ENCODE peak calls at places on chromosomes 12 and 14, in seven cellular contexts. One of them, this sample, is unnamed.

GRCh38 chr12:131572626-131573025 is 138.3 kb upstream of the SFSWAP start:
- DNase-seq in foreskin fibroblast: no peak
- DNase-seq in pancreas: no peak
- DNase-seq in brain microvascular endothelial cell: no peak
- DNase-seq in choroid plexus epithelial cell: no peak
- DNase-seq in body of pancreas: no peak
- DNase-seq in upper lobe of right lung: no peak
- DNase-seq in this sample: no peak

GRCh38 chr14:98008381-98009113 is 1211.4 kb downstream of the VRK1 start:
- DNase-seq in brain microvascular endothelial cell: no peak
- DNase-seq in foreskin fibroblast: no peak
- DNase-seq in pancreas: no peak
- DNase-seq in upper lobe of right lung: no peak
- DNase-seq in body of pancreas: no peak
- DNase-seq in choroid plexus epithelial cell: no peak
- DNase-seq in this sample: no peak

GRCh38 chr12:19694627-19695026 is 255.3 kb downstream of the AEBP2 start:
- DNase-seq in brain microvascular endothelial cell: no peak
- DNase-seq in pancreas: no peak
- DNase-seq in body of pancreas: no peak
- DNase-seq in upper lobe of right lung: no peak
- DNase-seq in foreskin fibroblast: peak; percentile 7
- DNase-seq in choroid plexus epithelial cell: peak; percentile 65
- DNase-seq in this sample: no peak

GRCh38 chr12:42128888-42129287 is 15.8 kb downstream of the GXYLT1 start:
- DNase-seq in body of pancreas: no peak
- DNase-seq in upper lobe of right lung: no peak
- DNase-seq in brain microvascular endothelial cell: no peak
- DNase-seq in pancreas: no peak
- DNase-seq in foreskin fibroblast: no peak
- DNase-seq in choroid plexus epithelial cell: no peak
- DNase-seq in this sample: no peak

GRCh38 chr12:62210422-62210821 is 49.8 kb upstream of the USP15 start:
- DNase-seq in foreskin fibroblast: peak; percentile 78
- DNase-seq in body of pancreas: peak; percentile 35
- DNase-seq in upper lobe of right lung: no peak
- DNase-seq in pancreas: no peak
- DNase-seq in choroid plexus epithelial cell: peak; percentile 75
- DNase-seq in brain microvascular endothelial cell: peak; percentile 61
- DNase-seq in this sample: no peak

GRCh38 chr14:24965934-24966593 is 83.9 kb downstream of the STXBP6 start:
- DNase-seq in choroid plexus epithelial cell: peak; percentile 82
- DNase-seq in body of pancreas: peak; percentile 63
- DNase-seq in brain microvascular endothelial cell: peak; percentile 7
- DNase-seq in pancreas: no peak
- DNase-seq in foreskin fibroblast: peak; percentile 91
- DNase-seq in upper lobe of right lung: no peak
- DNase-seq in this sample: peak; percentile 95

GRCh38 chr14:104486222-104486743 is 93.3 kb upstream of the C14orf180 start:
- DNase-seq in choroid plexus epithelial cell: no peak
- DNase-seq in brain microvascular endothelial cell: no peak
- DNase-seq in foreskin fibroblast: no peak
- DNase-seq in body of pancreas: no peak
- DNase-seq in pancreas: no peak
- DNase-seq in upper lobe of right lung: no peak
- DNase-seq in this sample: no peak

GRCh38 chr14:43898709-43899108 is 608.4 kb downstream of the FSCB start:
- DNase-seq in choroid plexus epithelial cell: no peak
- DNase-seq in pancreas: no peak
- DNase-seq in upper lobe of right lung: no peak
- DNase-seq in body of pancreas: no peak
- DNase-seq in foreskin fibroblast: no peak
- DNase-seq in brain microvascular endothelial cell: no peak
- DNase-seq in this sample: no peak

GRCh38 chr12:126483145-126484068 is 1418.2 kb downstream of the AACS start:
- DNase-seq in brain microvascular endothelial cell: no peak
- DNase-seq in body of pancreas: peak; percentile 42
- DNase-seq in upper lobe of right lung: no peak
- DNase-seq in pancreas: no peak
- DNase-seq in choroid plexus epithelial cell: peak; percentile 5
- DNase-seq in foreskin fibroblast: peak; percentile 61
- DNase-seq in this sample: peak; percentile 86

GRCh38 chr12:125944446-125944845 is 879.2 kb downstream of the AACS start:
- DNase-seq in foreskin fibroblast: no peak
- DNase-seq in body of pancreas: no peak
- DNase-seq in choroid plexus epithelial cell: no peak
- DNase-seq in brain microvascular endothelial cell: no peak
- DNase-seq in upper lobe of right lung: no peak
- DNase-seq in pancreas: no peak
- DNase-seq in this sample: no peak

GRCh38 chr12:11892065-11892391 is 178.7 kb upstream of the BCL2L14 start:
- DNase-seq in choroid plexus epithelial cell: no peak
- DNase-seq in pancreas: no peak
- DNase-seq in foreskin fibroblast: no peak
- DNase-seq in body of pancreas: no peak
- DNase-seq in upper lobe of right lung: no peak
- DNase-seq in brain microvascular endothelial cell: no peak
- DNase-seq in this sample: no peak
- TF ChIP-seq CTCF in choroid plexus epithelial cell: peak; percentile 36
- TF ChIP-seq CTCF in pancreas: no peak
- TF ChIP-seq CTCF in foreskin fibroblast: peak; percentile 18
- TF ChIP-seq CTCF in body of pancreas: no peak
- TF ChIP-seq CTCF in upper lobe of right lung: peak; percentile 16
- TF ChIP-seq CTCF in brain microvascular endothelial cell: no peak
- TF ChIP-seq CTCF in this sample: peak; percentile 29

DNA sequence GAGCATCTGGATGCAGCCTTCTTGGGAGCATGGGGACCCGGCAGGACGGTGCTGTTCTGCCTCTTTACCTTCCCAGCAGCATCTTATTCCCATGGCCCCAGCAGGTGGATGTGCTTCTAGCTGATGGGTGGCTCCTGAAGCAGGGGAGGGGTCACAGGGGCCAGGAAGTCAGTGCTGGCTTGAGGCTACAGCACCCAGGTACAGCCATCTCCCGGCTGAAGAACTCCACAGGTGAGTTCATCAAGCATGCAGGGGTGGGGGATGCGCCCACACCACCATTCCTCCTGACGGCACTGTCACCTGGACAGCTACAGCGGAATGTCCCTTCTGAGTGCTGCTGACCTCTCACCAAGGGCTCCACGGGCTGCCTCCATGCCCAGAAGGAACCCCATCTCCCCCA is 57.3 kb downstream of the BCL11B start:
- DNase-seq in choroid plexus epithelial cell: no peak
- DNase-seq in body of pancreas: no peak
- DNase-seq in foreskin fibroblast: no peak
- DNase-seq in brain microvascular endothelial cell: no peak
- DNase-seq in upper lobe of right lung: no peak
- DNase-seq in pancreas: no peak
- DNase-seq in this sample: no peak
- TF ChIP-seq CTCF in choroid plexus epithelial cell: no peak
- TF ChIP-seq CTCF in body of pancreas: no peak
- TF ChIP-seq CTCF in foreskin fibroblast: no peak
- TF ChIP-seq CTCF in brain microvascular endothelial cell: no peak
- TF ChIP-seq CTCF in upper lobe of right lung: no peak
- TF ChIP-seq CTCF in pancreas: no peak
- TF ChIP-seq CTCF in this sample: no peak

GRCh38 chr12:94666158-94666557 is 15.8 kb upstream of the TMCC3 start:
- DNase-seq in foreskin fibroblast: no peak
- DNase-seq in choroid plexus epithelial cell: no peak
- DNase-seq in upper lobe of right lung: no peak
- DNase-seq in brain microvascular endothelial cell: no peak
- DNase-seq in body of pancreas: no peak
- DNase-seq in pancreas: no peak
- DNase-seq in this sample: no peak
- TF ChIP-seq CTCF in foreskin fibroblast: no peak
- TF ChIP-seq CTCF in choroid plexus epithelial cell: no peak
- TF ChIP-seq CTCF in upper lobe of right lung: no peak
- TF ChIP-seq CTCF in brain microvascular endothelial cell: no peak
- TF ChIP-seq CTCF in body of pancreas: no peak
- TF ChIP-seq CTCF in pancreas: no peak
- TF ChIP-seq CTCF in this sample: no peak

GRCh38 chr12:74776378-74776777 is 238.7 kb downstream of the ATXN7L3B start:
- DNase-seq in choroid plexus epithelial cell: no peak
- DNase-seq in body of pancreas: no peak
- DNase-seq in upper lobe of right lung: no peak
- DNase-seq in brain microvascular endothelial cell: no peak
- DNase-seq in foreskin fibroblast: no peak
- DNase-seq in pancreas: peak; percentile 5
- DNase-seq in this sample: no peak

GRCh38 chr12:74770552-74770951 is 232.9 kb downstream of the ATXN7L3B start:
- DNase-seq in pancreas: no peak
- DNase-seq in choroid plexus epithelial cell: no peak
- DNase-seq in foreskin fibroblast: no peak
- DNase-seq in upper lobe of right lung: no peak
- DNase-seq in body of pancreas: no peak
- DNase-seq in brain microvascular endothelial cell: no peak
- DNase-seq in this sample: no peak
- TF ChIP-seq CTCF in pancreas: no peak
- TF ChIP-seq CTCF in choroid plexus epithelial cell: no peak
- TF ChIP-seq CTCF in foreskin fibroblast: no peak
- TF ChIP-seq CTCF in upper lobe of right lung: no peak
- TF ChIP-seq CTCF in body of pancreas: no peak
- TF ChIP-seq CTCF in brain microvascular endothelial cell: no peak
- TF ChIP-seq CTCF in this sample: no peak

GRCh38 chr12:113049976-113050742 is 6.4 kb upstream of the DTX1 start:
- DNase-seq in choroid plexus epithelial cell: no peak
- DNase-seq in pancreas: no peak
- DNase-seq in body of pancreas: peak; percentile 39
- DNase-seq in foreskin fibroblast: no peak
- DNase-seq in brain microvascular endothelial cell: no peak
- DNase-seq in upper lobe of right lung: peak; percentile 65
- DNase-seq in this sample: no peak
- TF ChIP-seq CTCF in choroid plexus epithelial cell: no peak
- TF ChIP-seq CTCF in pancreas: no peak
- TF ChIP-seq CTCF in body of pancreas: no peak
- TF ChIP-seq CTCF in foreskin fibroblast: no peak
- TF ChIP-seq CTCF in brain microvascular endothelial cell: peak; percentile 52
- TF ChIP-seq CTCF in upper lobe of right lung: no peak
- TF ChIP-seq CTCF in this sample: peak; percentile 63

GRCh38 chr14:102096569-102097188 is 9.8 kb upstream of the HSP90AA1 start:
- DNase-seq in foreskin fibroblast: peak; percentile 91
- DNase-seq in brain microvascular endothelial cell: peak; percentile 70
- DNase-seq in pancreas: peak; percentile 86
- DNase-seq in upper lobe of right lung: peak; percentile 87
- DNase-seq in body of pancreas: peak; percentile 86
- DNase-seq in choroid plexus epithelial cell: peak; percentile 83
- DNase-seq in this sample: no peak
- TF ChIP-seq CTCF in foreskin fibroblast: peak; percentile 78
- TF ChIP-seq CTCF in brain microvascular endothelial cell: peak; percentile 89
- TF ChIP-seq CTCF in pancreas: peak; percentile 63
- TF ChIP-seq CTCF in upper lobe of right lung: peak; percentile 81
- TF ChIP-seq CTCF in body of pancreas: peak; percentile 68
- TF ChIP-seq CTCF in choroid plexus epithelial cell: peak; percentile 89
- TF ChIP-seq CTCF in this sample: peak; percentile 85